ENCODE peak calls at places on chromosomes 3 and 15, in seven cellular contexts. One of them, this sample, is unnamed.

GRCh38 chr3:44289882-44290462 is 48.3 kb downstream of the TOPAZ1 start:
- DNase-seq in ovary: no peak
- DNase-seq in upper lobe of right lung: no peak
- DNase-seq in A549: no peak
- DNase-seq in aorta: no peak
- DNase-seq in heart left ventricle: no peak
- DNase-seq in cardiac muscle cell: no peak
- DNase-seq in this sample: no peak

GRCh38 chr3:105398407-105398806 is 31.7 kb downstream of the ALCAM start:
- DNase-seq in ovary: no peak
- DNase-seq in upper lobe of right lung: no peak
- DNase-seq in A549: no peak
- DNase-seq in aorta: no peak
- DNase-seq in heart left ventricle: no peak
- DNase-seq in cardiac muscle cell: no peak
- DNase-seq in this sample: no peak

GRCh38 chr3:16151109-16151508 is 23.4 kb upstream of the GALNT15 start:
- DNase-seq in ovary: peak; percentile 72
- DNase-seq in upper lobe of right lung: no peak
- DNase-seq in A549: no peak
- DNase-seq in aorta: peak; percentile 83
- DNase-seq in heart left ventricle: peak; percentile 78
- DNase-seq in cardiac muscle cell: no peak
- DNase-seq in this sample: no peak

GRCh38 chr3:16508591-16508995 is 4.9 kb downstream of the RFTN1 start:
- DNase-seq in ovary: no peak
- DNase-seq in upper lobe of right lung: no peak
- DNase-seq in A549: no peak
- DNase-seq in aorta: no peak
- DNase-seq in heart left ventricle: no peak
- DNase-seq in cardiac muscle cell: no peak
- DNase-seq in this sample: no peak

GRCh38 chr3:69976021-69976420 is 23.5 kb upstream of the SAMMSON start:
- DNase-seq in ovary: no peak
- DNase-seq in upper lobe of right lung: no peak
- DNase-seq in A549: no peak
- DNase-seq in aorta: no peak
- DNase-seq in heart left ventricle: no peak
- DNase-seq in cardiac muscle cell: peak; percentile 21
- DNase-seq in this sample: no peak

GRCh38 chr3:16012086-16012485 is 162.4 kb upstream of the GALNT15 start:
- DNase-seq in ovary: no peak
- DNase-seq in upper lobe of right lung: no peak
- DNase-seq in A549: no peak
- DNase-seq in aorta: no peak
- DNase-seq in heart left ventricle: no peak
- DNase-seq in cardiac muscle cell: no peak
- DNase-seq in this sample: no peak

GRCh38 chr15:75368689-75369239 is 357 bp upstream of the MAN2C1 start:
- DNase-seq in ovary: no peak
- DNase-seq in upper lobe of right lung: no peak
- DNase-seq in A549: no peak
- DNase-seq in aorta: no peak
- DNase-seq in heart left ventricle: no peak
- DNase-seq in cardiac muscle cell: no peak
- DNase-seq in this sample: no peak

GRCh38 chr15:89101302-89102191 is 13.3 kb downstream of the ABHD2 start:
- DNase-seq in ovary: peak; percentile 80
- DNase-seq in upper lobe of right lung: peak; percentile 76
- DNase-seq in A549: peak; percentile 97
- DNase-seq in aorta: peak; percentile 91
- DNase-seq in heart left ventricle: peak; percentile 65
- DNase-seq in cardiac muscle cell: peak; percentile 51
- DNase-seq in this sample: no peak

GRCh38 chr3:101020616-101021015 is 27.4 kb upstream of the ABI3BP start:
- DNase-seq in ovary: no peak
- DNase-seq in upper lobe of right lung: no peak
- DNase-seq in A549: no peak
- DNase-seq in aorta: no peak
- DNase-seq in heart left ventricle: no peak
- DNase-seq in cardiac muscle cell: no peak
- DNase-seq in this sample: no peak

GRCh38 chr15:91857772-91858171 is 4.3 kb downstream of the SLCO3A1 start:
- DNase-seq in ovary: no peak
- DNase-seq in upper lobe of right lung: no peak
- DNase-seq in A549: no peak
- DNase-seq in aorta: no peak
- DNase-seq in heart left ventricle: no peak
- DNase-seq in cardiac muscle cell: no peak
- DNase-seq in this sample: peak; percentile 61

GRCh38 chr15:91863621-91864255 is 10.2 kb downstream of the SLCO3A1 start:
- DNase-seq in ovary: no peak
- DNase-seq in upper lobe of right lung: no peak
- DNase-seq in A549: no peak
- DNase-seq in aorta: no peak
- DNase-seq in heart left ventricle: no peak
- DNase-seq in cardiac muscle cell: peak; percentile 17
- DNase-seq in this sample: no peak

GRCh38 chr15:91861223-91861622 is 7.7 kb downstream of the SLCO3A1 start:
- DNase-seq in ovary: no peak
- DNase-seq in upper lobe of right lung: no peak
- DNase-seq in A549: no peak
- DNase-seq in aorta: no peak
- DNase-seq in heart left ventricle: no peak
- DNase-seq in cardiac muscle cell: no peak
- DNase-seq in this sample: no peak

GRCh38 chr15:91862891-91863520 is 9.5 kb downstream of the SLCO3A1 start:
- DNase-seq in ovary: no peak
- DNase-seq in upper lobe of right lung: no peak
- DNase-seq in A549: no peak
- DNase-seq in aorta: no peak
- DNase-seq in heart left ventricle: no peak
- DNase-seq in cardiac muscle cell: no peak
- DNase-seq in this sample: no peak

DNA sequence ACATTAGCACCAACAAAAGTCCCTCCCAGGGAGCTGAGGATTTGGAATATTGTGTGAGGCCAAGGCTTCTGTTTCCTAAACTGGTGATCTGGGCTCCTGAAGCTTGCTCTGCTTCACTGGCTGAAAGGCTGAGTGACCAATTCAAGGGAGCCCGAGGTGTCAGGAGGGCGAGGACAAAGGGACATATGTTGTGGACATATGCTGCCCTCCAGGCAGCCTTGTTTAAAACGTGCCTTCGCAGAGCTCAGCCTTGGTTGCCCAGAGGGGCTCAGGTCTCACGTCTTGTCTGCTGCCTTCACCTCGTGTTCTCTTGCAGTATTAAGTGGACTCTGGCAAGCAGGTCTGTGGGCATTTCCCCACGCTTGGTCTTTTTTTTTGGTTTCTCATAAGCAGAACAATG is 7.0 kb downstream of the SLCO3A1 start:
- DNase-seq in ovary: no peak
- DNase-seq in upper lobe of right lung: no peak
- DNase-seq in A549: no peak
- DNase-seq in aorta: no peak
- DNase-seq in heart left ventricle: no peak
- DNase-seq in cardiac muscle cell: no peak
- DNase-seq in this sample: no peak
- H3K4me1 ChIP-seq in ovary: peaks cover 12% of the 10 kb centered on the region
- H3K4me1 ChIP-seq in upper lobe of right lung: peaks cover 74% of the 10 kb centered on the region
- H3K4me1 ChIP-seq in A549: peaks cover 4% of the 10 kb centered on the region
- H3K4me1 ChIP-seq in aorta: no peaks in the 10 kb centered on the region
- H3K4me1 ChIP-seq in heart left ventricle: peaks cover 37% of the 10 kb centered on the region
- H3K4me1 ChIP-seq in cardiac muscle cell: peaks cover 50% of the 10 kb centered on the region
- H3K4me1 ChIP-seq in this sample: peaks cover 62% of the 10 kb centered on the region

GRCh38 chr15:58458076-58458475 is 26.3 kb downstream of the LIPC start:
- DNase-seq in ovary: no peak
- DNase-seq in upper lobe of right lung: no peak
- DNase-seq in A549: no peak
- DNase-seq in aorta: no peak
- DNase-seq in heart left ventricle: no peak
- DNase-seq in cardiac muscle cell: peak; percentile 23
- DNase-seq in this sample: no peak
- H3K4me1 ChIP-seq in ovary: no peaks in the 10 kb centered on the region
- H3K4me1 ChIP-seq in upper lobe of right lung: peaks cover 21% of the 10 kb centered on the region
- H3K4me1 ChIP-seq in A549: peaks cover 38% of the 10 kb centered on the region
- H3K4me1 ChIP-seq in aorta: no peaks in the 10 kb centered on the region
- H3K4me1 ChIP-seq in heart left ventricle: peaks cover 28% of the 10 kb centered on the region
- H3K4me1 ChIP-seq in cardiac muscle cell: peaks cover 5% of the 10 kb centered on the region
- H3K4me1 ChIP-seq in this sample: peaks cover 42% of the 10 kb centered on the region

GRCh38 chr3:188236241-188236640 is 82.3 kb downstream of the LPP start:
- DNase-seq in ovary: no peak
- DNase-seq in upper lobe of right lung: no peak
- DNase-seq in A549: no peak
- DNase-seq in aorta: no peak
- DNase-seq in heart left ventricle: no peak
- DNase-seq in cardiac muscle cell: no peak
- DNase-seq in this sample: no peak
- H3K4me1 ChIP-seq in ovary: peaks cover 21% of the 10 kb centered on the region
- H3K4me1 ChIP-seq in upper lobe of right lung: peaks cover 9% of the 10 kb centered on the region
- H3K4me1 ChIP-seq in A549: peaks cover 64% of the 10 kb centered on the region
- H3K4me1 ChIP-seq in aorta: peaks cover 15% of the 10 kb centered on the region
- H3K4me1 ChIP-seq in heart left ventricle: peaks cover 12% of the 10 kb centered on the region
- H3K4me1 ChIP-seq in cardiac muscle cell: peaks cover under 1% of the 10 kb centered on the region
- H3K4me1 ChIP-seq in this sample: no peaks in the 10 kb centered on the region

DNA sequence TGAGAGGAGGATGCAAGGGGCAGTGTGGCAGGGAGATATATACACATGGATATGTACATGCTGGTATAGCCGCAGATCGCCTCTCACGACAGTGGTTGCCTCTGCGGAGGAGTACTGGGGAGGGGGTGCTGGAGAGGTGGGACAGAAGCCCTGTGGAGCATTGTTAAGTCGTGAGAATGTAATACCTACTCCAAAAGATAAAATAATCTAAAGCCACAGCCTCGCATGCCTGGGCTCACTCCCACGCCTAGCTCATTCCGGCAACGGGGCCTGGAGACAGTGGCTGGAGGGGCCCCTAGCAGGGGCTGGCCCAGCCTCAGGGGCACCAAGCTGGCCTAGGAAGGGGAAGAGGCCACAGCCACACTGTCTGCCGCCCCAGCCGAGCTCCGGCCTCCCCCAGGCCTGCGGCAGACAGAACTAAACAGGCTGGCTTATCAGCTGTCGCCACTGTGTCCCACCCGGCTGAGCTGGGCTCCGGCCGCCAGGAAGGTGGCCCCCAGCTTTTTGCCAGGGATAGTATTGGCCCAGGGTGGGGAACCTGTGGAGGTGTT is 65.1 kb upstream of the LCTL start:
- DNase-seq in ovary: no peak
- DNase-seq in upper lobe of right lung: no peak
- DNase-seq in A549: no peak
- DNase-seq in aorta: no peak
- DNase-seq in heart left ventricle: no peak
- DNase-seq in cardiac muscle cell: peak; percentile 78
- DNase-seq in this sample: no peak
- H3K4me1 ChIP-seq in ovary: no peaks in the 10 kb centered on the region
- H3K4me1 ChIP-seq in upper lobe of right lung: no peaks in the 10 kb centered on the region
- H3K4me1 ChIP-seq in A549: no peaks in the 10 kb centered on the region
- H3K4me1 ChIP-seq in aorta: no peaks in the 10 kb centered on the region
- H3K4me1 ChIP-seq in heart left ventricle: peaks cover 10% of the 10 kb centered on the region
- H3K4me1 ChIP-seq in cardiac muscle cell: peaks cover 54% of the 10 kb centered on the region
- H3K4me1 ChIP-seq in this sample: no peaks in the 10 kb centered on the region

GRCh38 chr3:124787490-124788195 is 57.4 kb downstream of the UMPS start:
- DNase-seq in ovary: no peak
- DNase-seq in upper lobe of right lung: no peak
- DNase-seq in A549: no peak
- DNase-seq in aorta: peak; percentile 23
- DNase-seq in heart left ventricle: no peak
- DNase-seq in cardiac muscle cell: no peak
- DNase-seq in this sample: no peak

GRCh38 chr3:124783696-124784095 is 53.4 kb downstream of the UMPS start:
- DNase-seq in ovary: no peak
- DNase-seq in upper lobe of right lung: peak; percentile 6
- DNase-seq in A549: no peak
- DNase-seq in aorta: peak; percentile 21
- DNase-seq in heart left ventricle: no peak
- DNase-seq in cardiac muscle cell: no peak
- DNase-seq in this sample: no peak

GRCh38 chr3:124784686-124785382 is 54.6 kb downstream of the UMPS start:
- DNase-seq in ovary: no peak
- DNase-seq in upper lobe of right lung: peak; percentile 45
- DNase-seq in A549: no peak
- DNase-seq in aorta: peak; percentile 76
- DNase-seq in heart left ventricle: no peak
- DNase-seq in cardiac muscle cell: no peak
- DNase-seq in this sample: no peak

GRCh38 chr3:124786491-124787241 is 56.4 kb downstream of the UMPS start:
- DNase-seq in ovary: no peak
- DNase-seq in upper lobe of right lung: no peak
- DNase-seq in A549: no peak
- DNase-seq in aorta: peak; percentile 31
- DNase-seq in heart left ventricle: no peak
- DNase-seq in cardiac muscle cell: no peak
- DNase-seq in this sample: no peak

GRCh38 chr3:124785966-124786365 is 55.7 kb downstream of the UMPS start:
- DNase-seq in ovary: no peak
- DNase-seq in upper lobe of right lung: no peak
- DNase-seq in A549: no peak
- DNase-seq in aorta: no peak
- DNase-seq in heart left ventricle: no peak
- DNase-seq in cardiac muscle cell: no peak
- DNase-seq in this sample: no peak
- H3K4me1 ChIP-seq in ovary: peaks cover 6% of the 10 kb centered on the region
- H3K4me1 ChIP-seq in upper lobe of right lung: peaks cover 20% of the 10 kb centered on the region
- H3K4me1 ChIP-seq in A549: peaks cover 64% of the 10 kb centered on the region
- H3K4me1 ChIP-seq in aorta: no peaks in the 10 kb centered on the region
- H3K4me1 ChIP-seq in heart left ventricle: peaks cover 65% of the 10 kb centered on the region
- H3K4me1 ChIP-seq in cardiac muscle cell: peaks cover 19% of the 10 kb centered on the region
- H3K4me1 ChIP-seq in this sample: no peaks in the 10 kb centered on the region